ENCODE peak calls at places on chromosomes 7 and 10, in six cellular contexts. R is K562, L is H1, A is HepG2, H is GM12892, S is GM12878. K is an unnamed sample.

GRCh38 chr7:99409814-99410213 is 1.0 kb downstream of the BUD31 start:
- DNase-seq in H (no peak), S (no peak), A (no peak), L (no peak), R (no peak), K (no peak)

GRCh38 chr7:47511698-47512370 is 70.1 kb downstream of the TNS3 start:
- DNase-seq in L (no peak), A (no peak), S (no peak), H (no peak), R (no peak), K (no peak)

GRCh38 chr10:3107426-3107961 is 40.1 kb downstream of the PFKP start:
- DNase-seq in R (no peak), H (no peak), S (no peak), L (no peak), A (no peak), K (no peak)

GRCh38 chr10:62307635-62308034 is 39.0 kb upstream of the RTKN2 start:
- DNase-seq in S (no peak), A (no peak), R (no peak), H (no peak), L (no peak), K (no peak)

GRCh38 chr10:72906446-72906845 is 12.9 kb downstream of the OIT3 start:
- DNase-seq in L (no peak), H (no peak), S (no peak), R (no peak), A (no peak), K (no peak)

GRCh38 chr7:14507617-14508016 is 394.9 kb downstream of the DGKB start:
- DNase-seq in L (no peak), S (no peak), R (no peak), H (no peak), A (no peak), K (no peak)

GRCh38 chr10:34526186-34526585 is 288.9 kb downstream of the PARD3 start:
- DNase-seq in S (no peak), H (no peak), R (no peak), L (no peak), A (no peak), K (no peak)

GRCh38 chr10:128534686-128535085 is 408.5 kb upstream of the MKI67 start:
- DNase-seq in R (no peak), L (no peak), H (no peak), A (no peak), S (no peak), K (no peak)

GRCh38 chr7:92608380-92609322 is 18.5 kb upstream of the FAM133B start:
- DNase-seq in H (no peak), S (no peak), A (no peak), L (no peak), R (peak; percentile 60), K (no peak)

GRCh38 chr10:86024555-86025001 is 342.0 kb downstream of the GRID1 start:
- DNase-seq in S (no peak), L (no peak), A (no peak), R (peak; percentile 32), H (no peak), K (no peak)

GRCh38 chr10:61164458-61165160 is 220.6 kb upstream of the RHOBTB1 start:
- DNase-seq in L (no peak), H (no peak), A (peak; percentile 12), S (no peak), R (no peak), K (no peak)

GRCh38 chr10:51879238-51879637 is 179.8 kb upstream of the CSTF2T start:
- DNase-seq in L (no peak), A (no peak), S (peak; percentile 52), R (no peak), H (no peak), K (no peak)

GRCh38 chr7:134755422-134756022 is 23.9 kb upstream of the CALD1 start:
- DNase-seq in H (no peak), S (no peak), R (no peak), L (no peak), A (no peak), K (no peak)

GRCh38 chr10:123284022-123284421 is 129.8 kb downstream of the BUB3 start:
- DNase-seq in R (no peak), H (no peak), A (peak; percentile 18), L (no peak), S (no peak), K (no peak)

GRCh38 chr10:130138479-130138866 is 2.3 kb downstream of the GLRX3 start:
- DNase-seq in H (no peak), L (no peak), R (peak; percentile 18), A (peak; percentile 87), S (no peak), K (no peak)

GRCh38 chr7:55339033-55339995 is 25.8 kb upstream of the LANCL2 start:
- DNase-seq in S (no peak), A (no peak), H (no peak), R (no peak), L (no peak), K (no peak)

GRCh38 chr10:98361131-98361633 is 53.8 kb downstream of the PYROXD2 start:
- DNase-seq in S (peak; percentile 68), L (no peak), A (no peak), H (peak; percentile 65), R (peak; percentile 68), K (peak; percentile 60)

GRCh38 chr10:17003666-17004065 is 125.9 kb downstream of the CUBN start:
- DNase-seq in H (no peak), S (no peak), A (no peak), L (no peak), R (no peak), K (no peak)

GRCh38 chr7:4744391-4745264 is 30.8 kb upstream of the AP5Z1 start:
- DNase-seq in L (peak; percentile 78), H (peak; percentile 65), R (peak; percentile 86), A (peak; percentile 93), S (peak; percentile 58), K (peak; percentile 69)
- TF ChIP-seq POLR2A in L (no peak), H (peak; percentile 28), R (no peak), A (peak; percentile 52), S (peak; percentile 71), K (peak; percentile 48)

DNA sequence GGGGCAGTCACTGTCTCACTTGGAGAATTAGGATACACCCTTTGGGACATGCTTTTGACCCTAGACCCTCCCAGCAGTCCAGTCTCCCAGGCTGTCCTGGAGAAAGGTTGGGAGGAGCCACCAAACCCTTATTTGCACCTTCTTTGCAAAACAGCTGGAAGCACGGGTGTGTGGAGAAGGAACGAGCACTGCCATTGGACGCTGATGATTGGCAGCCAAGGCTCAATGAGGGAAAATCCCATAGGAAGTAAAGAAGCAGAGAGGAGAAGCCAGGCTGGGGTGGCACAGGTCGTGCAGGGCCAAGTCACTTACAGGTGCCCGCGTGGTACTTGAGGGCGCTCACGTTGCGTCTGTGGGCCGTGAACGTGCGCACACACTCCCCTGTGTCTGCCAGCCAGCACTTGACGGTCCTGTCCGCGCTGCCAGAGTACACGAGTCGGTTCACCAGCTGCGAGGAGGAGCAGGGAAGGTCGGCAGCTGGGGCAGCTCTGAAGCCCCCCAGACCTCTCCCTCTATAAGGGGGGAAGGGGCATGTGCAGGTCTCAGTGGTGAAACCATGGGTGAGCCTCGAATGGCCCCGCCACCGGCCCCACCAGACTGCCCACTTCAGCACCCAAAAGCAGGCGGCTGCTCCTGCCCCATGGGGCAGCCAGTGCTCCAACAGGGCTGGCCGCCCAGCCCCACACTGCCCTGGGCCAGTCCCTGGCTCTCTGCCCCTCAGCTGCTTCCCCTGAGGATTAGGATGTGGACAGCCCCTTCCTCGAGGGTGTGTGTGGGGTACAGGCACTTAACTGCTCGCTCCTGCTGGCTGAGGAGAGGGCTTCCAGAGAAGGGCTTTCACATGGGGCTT is 24.8 kb downstream of the WDR86 start:
- DNase-seq in S (no peak), H (peak; percentile 14), A (no peak), L (no peak), R (no peak), K (no peak)
- TF ChIP-seq TAF1 in S (no peak), H (no peak), A (no peak), L (no peak), R (no peak), K (no peak)

GRCh38 chr7:96244992-96245292 is 77.0 kb downstream of the SLC25A13 start:
- DNase-seq in H (no peak), S (no peak), A (no peak), R (no peak), L (no peak), K (no peak)

GRCh38 chr7:96244244-96244991 is 77.5 kb downstream of the SLC25A13 start:
- DNase-seq in H (no peak), S (no peak), A (no peak), L (no peak), R (no peak), K (no peak)

GRCh38 chr7:96248405-96248804 is 73.5 kb downstream of the SLC25A13 start:
- DNase-seq in R (no peak), L (no peak), H (no peak), A (peak; percentile 56), S (no peak), K (no peak)

GRCh38 chr7:96250776-96251361 is 71.0 kb downstream of the SLC25A13 start:
- DNase-seq in H (no peak), A (no peak), R (no peak), L (no peak), S (no peak), K (no peak)

DNA sequence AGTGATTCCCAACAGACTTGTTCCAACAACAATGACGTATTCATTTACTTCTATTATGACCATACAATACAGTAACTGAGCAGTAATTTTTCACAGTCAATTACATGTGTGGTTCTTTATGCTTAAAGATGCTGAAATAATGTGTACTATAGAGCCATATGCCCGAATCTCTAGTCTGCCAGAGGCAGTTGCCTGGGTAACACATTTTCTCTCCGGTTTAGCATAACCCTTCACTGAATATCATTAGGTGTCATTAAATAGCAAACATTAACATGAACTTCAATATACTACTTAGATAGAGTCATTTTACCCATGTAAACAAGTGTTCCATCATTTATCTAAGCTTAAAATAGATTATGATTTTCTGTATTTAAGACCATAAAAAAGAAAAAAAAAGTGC is 74.9 kb downstream of the SLC25A13 start:
- DNase-seq in L (no peak), H (no peak), R (no peak), A (no peak), S (no peak), K (no peak)
- TF ChIP-seq POLR2AphosphoS5 in L (no peak), H (no peak), R (no peak), A (no peak), S (no peak), K (no peak)

GRCh38 chr7:120735791-120736190 is 122.2 kb downstream of the TSPAN12 start:
- DNase-seq in H (no peak), S (no peak), R (no peak), A (no peak), L (no peak), K (no peak)

GRCh38 chr7:120731276-120731675 is 126.7 kb downstream of the TSPAN12 start:
- DNase-seq in H (no peak), L (no peak), S (no peak), A (no peak), R (no peak), K (no peak)

GRCh38 chr7:120733835-120734234 is 124.1 kb downstream of the TSPAN12 start:
- DNase-seq in H (no peak), L (no peak), S (no peak), A (no peak), R (no peak), K (no peak)

GRCh38 chr7:120732256-120732655 is 125.7 kb downstream of the TSPAN12 start:
- DNase-seq in S (no peak), L (no peak), H (no peak), R (no peak), A (no peak), K (no peak)

DNA sequence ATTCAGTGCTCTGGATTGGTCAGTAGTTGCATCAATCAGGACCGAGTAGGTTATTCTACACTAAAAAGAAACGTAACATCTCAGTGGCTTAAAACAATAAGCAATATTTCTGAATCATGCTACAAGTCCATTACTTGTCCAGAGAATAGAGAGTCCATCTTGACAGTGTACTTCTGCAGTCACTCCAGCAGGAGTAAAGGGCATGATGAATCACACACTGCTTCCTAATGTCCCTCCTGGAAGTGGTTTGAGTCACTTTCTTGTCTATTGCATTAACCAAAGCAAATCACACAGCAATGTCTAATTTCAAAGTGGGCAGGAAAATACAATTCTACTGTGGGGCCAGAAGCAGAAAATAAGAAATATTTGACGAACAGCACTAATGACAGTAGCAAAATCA is 124.8 kb downstream of the TSPAN12 start:
- DNase-seq in L (no peak), H (no peak), S (no peak), R (no peak), A (no peak), K (no peak)
- TF ChIP-seq POLR2A in L (no peak), H (no peak), S (no peak), R (no peak), A (no peak), K (no peak)